ENCODE peak calls at places on chromosomes 11 and 22, in ten cellular contexts. Z is upper lobe of right lung; R is H7; I is fibroblast of lung; S is prostate gland; T is IMR-90; G is SJSA1; H is spleen; Y is CD8-positive, alpha-beta T cell; V is WERI-Rb-1. O is an unnamed sample.
A peak's percentile ranks its signal among the peaks of the same experiment; 100 is the strongest.

GRCh38 chr22:39920134-39920743 is 19.4 kb downstream of the GRAP2 start:
- DNase-seq in I (no peak), Y (peak; percentile 65), T (no peak), Z (no peak), H (no peak), V (no peak), S (no peak), R (no peak), G (no peak), O (no peak)

GRCh38 chr11:4111834-4112233 is 17.2 kb downstream of the RRM1 start:
- DNase-seq in R (no peak), H (no peak), I (no peak), G (no peak), S (no peak), T (no peak), Y (no peak), Z (no peak), V (no peak), O (no peak)

GRCh38 chr11:124923296-124923695 is 4.2 kb downstream of the HEPN1 start:
- DNase-seq in G (no peak), S (no peak), Y (peak; percentile 39), V (no peak), Z (no peak), H (no peak), I (no peak), R (no peak), T (no peak), O (no peak)

GRCh38 chr22:49955581-49956417 is 4.8 kb upstream of the PIM3 start:
- DNase-seq in R (no peak), S (no peak), G (no peak), Y (peak; percentile 20), I (no peak), Z (no peak), H (peak; percentile 75), V (no peak), T (no peak), O (no peak)

GRCh38 chr11:57429946-57430345 is 3.0 kb upstream of the SLC43A3 start:
- DNase-seq in Y (no peak), H (no peak), G (no peak), S (no peak), T (no peak), V (no peak), Z (no peak), R (no peak), I (no peak), O (no peak)

GRCh38 chr11:8227156-8228152 is 36.2 kb downstream of the LMO1 start:
- DNase-seq in Y (no peak), Z (peak; percentile 51), I (no peak), V (no peak), T (no peak), H (no peak), R (no peak), S (no peak), G (no peak), O (peak; percentile 45)

GRCh38 chr22:37808294-37808657 is 542 bp downstream of the GCAT start:
- DNase-seq in G (no peak), Z (no peak), T (peak; percentile 62), I (no peak), Y (no peak), H (no peak), S (no peak), R (no peak), V (no peak), O (no peak)

GRCh38 chr22:45551310-45552016 is 48.8 kb downstream of the FBLN1 start:
- DNase-seq in T (no peak), R (peak; percentile 33), G (no peak), V (no peak), H (no peak), S (no peak), Z (no peak), I (no peak), Y (peak; percentile 25), O (no peak)

GRCh38 chr11:32426819-32427615 is 8.3 kb downstream of the WT1 start:
- DNase-seq in G (no peak), V (no peak), Z (no peak), T (no peak), Y (no peak), R (peak; percentile 91), S (no peak), H (peak; percentile 67), I (no peak), O (no peak)

GRCh38 chr11:4072668-4073285 is 21.8 kb upstream of the RRM1 start:
- DNase-seq in T (peak; percentile 80), Z (no peak), V (peak; percentile 50), S (peak; percentile 72), H (no peak), Y (peak; percentile 46), R (peak; percentile 75), G (peak; percentile 67), I (peak; percentile 86), O (peak; percentile 4)

GRCh38 chr22:43155789-43156188 is 4.4 kb downstream of the TSPO start:
- DNase-seq in V (no peak), Y (no peak), I (no peak), G (no peak), Z (no peak), H (no peak), T (no peak), S (no peak), R (no peak), O (no peak)

GRCh38 chr22:26581026-26581425 is 8.9 kb downstream of the TPST2 start:
- DNase-seq in V (no peak), I (no peak), T (no peak), S (no peak), R (no peak), G (no peak), H (peak; percentile 16), Z (no peak), Y (no peak), O (no peak)

GRCh38 chr22:26577081-26577480 is 12.9 kb downstream of the TPST2 start:
- DNase-seq in I (no peak), V (no peak), T (no peak), H (peak; percentile 31), G (no peak), R (no peak), S (no peak), Y (no peak), Z (no peak), O (no peak)

GRCh38 chr22:26581769-26582168 is 8.2 kb downstream of the TPST2 start:
- DNase-seq in V (no peak), I (no peak), R (no peak), G (no peak), T (no peak), H (peak; percentile 17), Z (no peak), S (no peak), Y (no peak), O (no peak)

GRCh38 chr22:26579331-26579886 is 10.5 kb downstream of the TPST2 start:
- DNase-seq in V (no peak), Y (peak; percentile 66), Z (peak; percentile 66), S (no peak), H (peak; percentile 93), I (no peak), T (no peak), G (no peak), R (no peak), O (no peak)

GRCh38 chr22:26580240-26580962 is 9.5 kb downstream of the TPST2 start:
- DNase-seq in T (no peak), V (no peak), G (no peak), Z (no peak), Y (no peak), I (no peak), R (peak; percentile 60), S (no peak), H (peak; percentile 47), O (no peak)
- H3K4me3 ChIP-seq in T (no peak overlapping the region), V (no peak overlapping the region), G (no peak overlapping the region), Z (no peak overlapping the region), Y (no peak overlapping the region), I (no peak overlapping the region), R (no peak overlapping the region), S (no peak overlapping the region), H (no peak overlapping the region), O (no peak overlapping the region)

GRCh38 chr11:83026229-83026628 is 45.5 kb downstream of the RAB30 start:
- DNase-seq in Y (no peak), T (no peak), V (no peak), G (no peak), I (no peak), S (no peak), H (no peak), Z (no peak), R (no peak), O (no peak)
- H3K36me3 ChIP-seq in Y (no peaks in the 10 kb centered on the region), T (no peaks in the 10 kb centered on the region), V (no peaks in the 10 kb centered on the region), G (no peaks in the 10 kb centered on the region), I (no peaks in the 10 kb centered on the region), S (no peaks in the 10 kb centered on the region), H (no peaks in the 10 kb centered on the region), Z (no peaks in the 10 kb centered on the region), R (no peaks in the 10 kb centered on the region), O (no peaks in the 10 kb centered on the region)

GRCh38 chr11:257766-258493 is 20.3 kb upstream of the NLRP6 start:
- DNase-seq in H (no peak), I (no peak), S (no peak), Z (no peak), T (no peak), Y (no peak), V (peak; percentile 53), G (no peak), R (no peak), O (no peak)
- H3K4me3 ChIP-seq in H (no peak overlapping the region), I (no peak overlapping the region), S (no peak overlapping the region), Z (no peak overlapping the region), T (no peak overlapping the region), Y (no peak overlapping the region), V (no peak overlapping the region), G (no peak overlapping the region), R (no peak overlapping the region), O (no peak overlapping the region)

GRCh38 chr11:5809905-5810792 is 1.4 kb downstream of the OR52N2 start:
- DNase-seq in T (no peak), Z (no peak), H (no peak), V (no peak), S (no peak), G (no peak), Y (no peak), R (no peak), I (no peak), O (no peak)

GRCh38 chr11:5807580-5807979 is 1.1 kb upstream of the OR52N2 start:
- DNase-seq in Z (no peak), T (no peak), G (no peak), V (peak; percentile 21), S (no peak), Y (no peak), I (no peak), H (no peak), R (no peak), O (no peak)

GRCh38 chr11:5808500-5809121 is at the start of gene OR52N2:
- DNase-seq in Z (peak; percentile 67), T (peak; percentile 65), G (peak; percentile 53), H (peak; percentile 82), S (peak; percentile 63), Y (peak; percentile 66), I (peak; percentile 77), V (peak; percentile 59), R (peak; percentile 16), O (peak; percentile 53)

GRCh38 chr11:5803982-5804381 is 4.7 kb upstream of the OR52N2 start:
- DNase-seq in R (no peak), H (no peak), G (no peak), S (no peak), I (no peak), T (no peak), Y (no peak), Z (no peak), V (no peak), O (no peak)

DNA sequence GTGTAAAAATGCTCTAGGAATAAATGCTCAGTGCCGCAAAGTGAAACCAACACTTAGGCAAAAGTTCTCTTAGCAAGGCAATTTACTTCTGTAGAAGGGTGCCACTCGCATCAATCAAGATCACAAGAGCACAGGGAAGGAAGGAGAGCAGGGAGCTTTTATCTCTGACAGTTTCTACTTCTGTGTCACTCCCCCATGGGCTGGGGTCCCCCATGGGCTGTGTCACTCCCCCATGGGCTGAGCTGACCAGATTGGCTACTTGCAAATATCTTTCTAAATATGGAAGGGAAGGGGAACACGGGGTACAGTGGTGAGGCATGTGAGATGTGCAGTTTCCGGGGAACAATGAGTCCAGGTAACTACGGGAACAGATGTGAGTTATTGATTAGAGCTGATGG is 397 bp downstream of the OR52N2 start:
- DNase-seq in H (no peak), Z (no peak), I (no peak), G (no peak), R (no peak), V (no peak), Y (no peak), T (no peak), S (no peak), O (no peak)
- H3K36me3 ChIP-seq in H (no peaks in the 10 kb centered on the region), Z (no peaks in the 10 kb centered on the region), I (no peaks in the 10 kb centered on the region), G (no peaks in the 10 kb centered on the region), R (no peaks in the 10 kb centered on the region), V (no peaks in the 10 kb centered on the region), Y (no peaks in the 10 kb centered on the region), T (no peaks in the 10 kb centered on the region), S (no peaks in the 10 kb centered on the region), O (no peaks in the 10 kb centered on the region)

O was measured in MG63.